ENCODE peak calls at places on chromosome 20, in four cellular contexts. W is esophagus muscularis mucosa, J is OCI-LY7, B is sigmoid colon. M is an unnamed sample. For H3K4me1, the result is how much of the 10 kb centered on the place peaks cover.

GRCh38 chr20:63350196-63350595 is 11.0 kb downstream of the CHRNA4 start:
- DNase-seq in J (no peak), W (no peak), B (no peak), M (no peak)

GRCh38 chr20:62602550-62602949 is 39.8 kb upstream of the SLCO4A1 start:
- DNase-seq in W (no peak), B (no peak), J (no peak), M (peak)

GRCh38 chr20:48456361-48457184 is 371.2 kb downstream of the PREX1 start:
- DNase-seq in W (no peak), J (no peak), B (peak), M (no peak)

GRCh38 chr20:13034115-13034514 is 25.3 kb downstream of the SPTLC3 start:
- DNase-seq in W (no peak), B (no peak), J (no peak), M (no peak)

GRCh38 chr20:15475483-15475882 is 1097.8 kb downstream of the KIF16B start:
- DNase-seq in J (no peak), B (no peak), W (no peak), M (peak)

GRCh38 chr20:1805161-1805581 is 90.0 kb upstream of the SIRPA start:
- DNase-seq in J (no peak), B (no peak), W (no peak), M (no peak)

GRCh38 chr20:341682-342081 is 5.2 kb upstream of the NRSN2 start:
- DNase-seq in W (no peak), J (no peak), B (no peak), M (no peak)

GRCh38 chr20:1876217-1876921 is 18.8 kb upstream of the SIRPA start:
- DNase-seq in W (no peak), J (no peak), B (no peak), M (no peak)

GRCh38 chr20:23265226-23265625 is 85.4 kb upstream of the NXT1 start:
- DNase-seq in J (no peak), B (no peak), W (no peak), M (no peak)

GRCh38 chr20:25486377-25486776 is 78.9 kb downstream of the GINS1 start:
- DNase-seq in J (no peak), B (no peak), W (no peak), M (no peak)

GRCh38 chr20:17635846-17636245 is 46.2 kb downstream of the RRBP1 start:
- DNase-seq in B (no peak), W (no peak), J (no peak), M (no peak)

GRCh38 chr20:15916623-15917022 is 656.6 kb downstream of the KIF16B start:
- DNase-seq in J (no peak), B (no peak), W (peak), M (no peak)

GRCh38 chr20:11919571-11919970 is 1.9 kb downstream of the BTBD3 start:
- DNase-seq in W (no peak), J (no peak), B (no peak), M (no peak)

GRCh38 chr20:50744143-50744792 is 12.9 kb downstream of the PARD6B start:
- DNase-seq in B (peak), J (no peak), W (no peak), M (peak)

GRCh38 chr20:1505361-1505760 is 14.1 kb upstream of the SIRPB2 start:
- DNase-seq in B (no peak), J (no peak), W (peak), M (no peak)

GRCh38 chr20:21391495-21392298 is 5.6 kb downstream of the NKX2-4 start:
- DNase-seq in B (no peak), J (no peak), W (no peak), M (no peak)

GRCh38 chr20:41178495-41178894 is 41.2 kb downstream of the PLCG1 start:
- DNase-seq in J (no peak), B (no peak), W (no peak), M (no peak)

GRCh38 chr20:59030911-59031310 is 1.2 kb downstream of the ATP5F1E start:
- DNase-seq in J (no peak), B (no peak), W (peak), M (no peak)

GRCh38 chr20:60395993-60396392 is 437.8 kb downstream of the CDH26 start:
- DNase-seq in B (no peak), W (no peak), J (no peak), M (no peak)

GRCh38 chr20:51327251-51327841 is 215.2 kb downstream of the NFATC2 start:
- DNase-seq in W (no peak), B (no peak), J (no peak), M (no peak)

GRCh38 chr20:13325033-13325432 is 104.0 kb downstream of the ISM1 start:
- DNase-seq in J (no peak), B (no peak), W (no peak), M (no peak)

GRCh38 chr20:57210054-57210910 is 56.2 kb downstream of the BMP7 start:
- DNase-seq in B (no peak), W (no peak), J (no peak), M (peak)

GRCh38 chr20:1761598-1761997 is 104.0 kb upstream of the SIRPG start:
- DNase-seq in J (no peak), W (no peak), B (no peak), M (no peak)

GRCh38 chr20:59010995-59011873 is 4.2 kb upstream of the CTSZ start:
- DNase-seq in B (peak), J (no peak), W (no peak), M (peak)

GRCh38 chr20:51495921-51496545 is 46.5 kb downstream of the NFATC2 start:
- DNase-seq in J (no peak), B (no peak), W (no peak), M (no peak)

GRCh38 chr20:60050193-60050960 is 92.2 kb downstream of the CDH26 start:
- DNase-seq in W (no peak), B (peak), J (no peak), M (peak)

GRCh38 chr20:51910202-51911050 is 108.1 kb upstream of the SALL4 start:
- DNase-seq in B (no peak), W (no peak), J (no peak), M (no peak)

GRCh38 chr20:22004946-22005345 is 299.5 kb downstream of the PAX1 start:
- DNase-seq in J (no peak), W (no peak), B (no peak), M (no peak)

GRCh38 chr20:32466739-32467505 is 108.8 kb downstream of the ASXL1 start:
- DNase-seq in B (no peak), J (no peak), W (no peak), M (no peak)

GRCh38 chr20:51698252-51698651 is 69.9 kb downstream of the ATP9A start:
- DNase-seq in B (no peak), J (no peak), W (no peak), M (no peak)

GRCh38 chr20:52410746-52411317 is 219.3 kb upstream of the ZFP64 start:
- DNase-seq in J (no peak), W (no peak), B (no peak), M (no peak)

GRCh38 chr20:40494238-40494637 is 194.8 kb downstream of the MAFB start:
- DNase-seq in W (no peak), J (no peak), B (peak), M (peak)

GRCh38 chr20:24337074-24337473 is 132.4 kb upstream of the SYNDIG1 start:
- DNase-seq in B (no peak), W (no peak), J (no peak), M (no peak)

GRCh38 chr20:53760025-53760441 is 166.4 kb upstream of the ZNF217 start:
- DNase-seq in B (no peak), J (no peak), W (no peak), M (no peak)

GRCh38 chr20:64239449-64240242 is 15.9 kb upstream of the PCMTD2 start:
- DNase-seq in J (no peak), W (no peak), B (peak), M (no peak)

GRCh38 chr20:10427060-10427692 is 6.8 kb downstream of the MKKS start:
- DNase-seq in W (no peak), J (peak), B (no peak), M (peak)

GRCh38 chr20:4953881-4954280 is 47.4 kb downstream of the SLC23A2 start:
- DNase-seq in W (no peak), J (no peak), B (no peak), M (no peak)

GRCh38 chr20:53678315-53678989 is 84.8 kb upstream of the ZNF217 start:
- DNase-seq in B (no peak), J (no peak), W (no peak), M (no peak)

GRCh38 chr20:3354247-3354646 is 53.2 kb downstream of the DNAAF9 start:
- DNase-seq in B (no peak), J (no peak), W (no peak), M (no peak)

GRCh38 chr20:3353646-3354045 is 53.8 kb downstream of the DNAAF9 start:
- DNase-seq in J (no peak), B (no peak), W (no peak), M (no peak)

GRCh38 chr20:3360752-3361151 is 46.7 kb downstream of the DNAAF9 start:
- DNase-seq in B (no peak), J (no peak), W (no peak), M (no peak)

GRCh38 chr20:3364323-3365013 is 43.0 kb downstream of the DNAAF9 start:
- DNase-seq in J (no peak), W (no peak), B (no peak), M (no peak)

DNA sequence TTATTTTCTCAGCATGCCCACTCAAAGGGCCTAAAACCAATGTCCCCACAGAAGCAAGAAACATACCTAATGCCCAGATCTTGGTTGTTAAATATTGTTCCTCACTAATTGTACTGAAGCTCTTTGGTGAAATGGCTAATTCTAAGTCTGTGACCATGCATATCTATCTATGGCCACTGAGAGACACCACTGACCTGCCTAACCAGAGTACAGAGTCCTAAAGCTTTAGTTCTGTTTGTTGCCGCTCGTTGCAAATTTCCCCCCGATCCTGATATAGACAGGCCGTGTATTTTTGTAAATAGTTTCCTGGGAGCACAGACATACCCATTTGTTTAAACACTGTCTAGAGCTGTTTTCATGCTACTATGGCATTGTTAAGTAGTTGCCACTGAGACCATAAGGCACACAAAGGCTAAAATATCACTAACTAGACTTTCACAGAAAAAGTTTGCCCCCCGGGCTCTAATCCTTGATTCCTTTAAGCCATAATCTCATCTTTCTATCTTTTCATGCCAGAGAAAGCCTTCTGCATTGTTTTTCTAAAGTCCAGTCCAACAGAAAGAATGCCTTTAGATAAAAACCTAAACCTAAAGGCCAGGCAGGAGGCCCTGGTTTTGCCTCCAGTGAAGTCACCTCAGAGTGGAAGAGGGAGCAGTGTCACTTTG is 48.7 kb downstream of the DNAAF9 start:
- DNase-seq in J (no peak), B (no peak), W (no peak), M (no peak)
- TF ChIP-seq CTCF in J (no peak), B (no peak), W (no peak), M (no peak)

GRCh38 chr20:49560646-49561045 is 7.3 kb downstream of the PTGIS start:
- DNase-seq in J (no peak), B (peak), W (no peak), M (peak)

GRCh38 chr20:49560186-49560585 is 7.8 kb downstream of the PTGIS start:
- DNase-seq in B (no peak), J (no peak), W (no peak), M (no peak)

GRCh38 chr20:49558826-49559225 is 9.1 kb downstream of the PTGIS start:
- DNase-seq in B (peak), W (no peak), J (no peak), M (no peak)

GRCh38 chr20:49561256-49561655 is 6.7 kb downstream of the PTGIS start:
- DNase-seq in W (no peak), J (no peak), B (peak), M (peak)

DNA sequence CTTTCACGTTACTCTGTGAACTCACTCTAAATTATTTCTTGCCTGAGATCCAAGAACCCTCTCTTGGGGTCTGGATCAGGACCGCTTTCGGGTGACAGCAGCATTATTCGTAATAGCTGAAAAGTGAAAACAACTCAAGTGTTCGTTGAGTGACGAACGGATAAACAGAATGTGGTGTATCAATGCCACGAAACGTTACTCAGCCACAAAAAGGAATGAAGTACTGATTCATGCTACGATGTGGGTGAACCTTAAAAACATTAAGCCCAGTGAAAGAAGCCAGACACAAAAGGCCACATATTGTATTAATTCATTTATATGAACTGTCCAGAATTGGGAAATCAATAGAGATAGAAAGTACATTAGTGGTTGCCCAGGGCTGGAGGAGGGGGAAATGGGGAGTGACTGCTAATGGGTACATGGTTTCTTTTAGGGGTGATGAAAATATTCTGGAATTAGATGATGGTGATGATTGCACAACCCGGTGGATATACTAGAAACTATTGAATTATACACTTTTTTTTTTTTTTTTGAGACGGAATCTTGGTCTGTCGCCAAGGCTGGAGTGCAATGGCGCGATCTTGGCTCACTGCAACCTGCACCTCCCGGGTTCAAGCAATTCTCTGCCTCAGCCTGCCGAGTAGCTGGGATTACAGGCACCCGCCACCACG is 8.4 kb downstream of the PTGIS start:
- DNase-seq in W (no peak), J (no peak), B (peak), M (no peak)
- H3K4me3 ChIP-seq in W (no peak), J (no peak), B (no peak), M (no peak)

DNA sequence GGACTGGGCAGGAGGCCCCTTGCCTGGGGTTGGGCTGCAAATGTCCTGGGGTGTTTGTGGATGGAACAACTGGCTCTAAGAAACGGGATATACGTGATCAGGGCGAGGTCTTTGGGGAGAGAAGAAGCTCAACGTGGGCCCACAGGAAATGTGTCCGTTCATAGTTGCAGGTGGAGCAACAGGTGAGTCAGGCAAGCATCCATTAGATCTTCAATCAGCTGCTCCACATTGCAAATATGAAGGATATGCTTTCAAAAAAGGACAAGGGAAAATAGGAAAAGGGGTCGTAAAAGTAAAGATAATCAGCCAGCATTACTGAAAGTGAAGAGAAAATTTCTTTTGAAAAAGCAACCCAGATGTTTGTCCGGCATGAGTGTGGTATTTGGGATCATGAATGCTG is 251.0 kb downstream of the CDH4 start:
- DNase-seq in W (no peak), B (no peak), J (no peak), M (no peak)
- H3K4me1 ChIP-seq in W (under half), B (under half), J (under half), M (under half)

GRCh38 chr20:45392733-45393132 is 14.6 kb upstream of the TP53TG5 start:
- DNase-seq in J (no peak), W (no peak), B (no peak), M (no peak)
- TF ChIP-seq CTCF in J (peak), W (no peak), B (no peak), M (no peak)

GRCh38 chr20:44615876-44616603 is 33.7 kb downstream of the PKIG start:
- DNase-seq in B (no peak), W (no peak), J (peak), M (no peak)
- H3K4me3 ChIP-seq in B (no peak), W (no peak), J (no peak), M (no peak)

GRCh38 chr20:38117635-38118034 is 47.4 kb downstream of the TGM2 start:
- DNase-seq in W (peak), J (no peak), B (no peak), M (no peak)

GRCh38 chr20:38121741-38122140 is 43.3 kb downstream of the TGM2 start:
- DNase-seq in J (no peak), B (no peak), W (peak), M (peak)

GRCh38 chr20:38120625-38120988 is 44.5 kb downstream of the TGM2 start:
- DNase-seq in W (peak), B (no peak), J (no peak), M (no peak)

GRCh38 chr20:38117205-38117604 is 47.9 kb downstream of the TGM2 start:
- DNase-seq in W (no peak), B (no peak), J (no peak), M (no peak)

GRCh38 chr20:38119446-38119845 is 45.6 kb downstream of the TGM2 start:
- DNase-seq in B (no peak), W (peak), J (no peak), M (peak)
- H3K4me1 ChIP-seq in B (under half), W (under half), J (under half), M (under half)

DNA sequence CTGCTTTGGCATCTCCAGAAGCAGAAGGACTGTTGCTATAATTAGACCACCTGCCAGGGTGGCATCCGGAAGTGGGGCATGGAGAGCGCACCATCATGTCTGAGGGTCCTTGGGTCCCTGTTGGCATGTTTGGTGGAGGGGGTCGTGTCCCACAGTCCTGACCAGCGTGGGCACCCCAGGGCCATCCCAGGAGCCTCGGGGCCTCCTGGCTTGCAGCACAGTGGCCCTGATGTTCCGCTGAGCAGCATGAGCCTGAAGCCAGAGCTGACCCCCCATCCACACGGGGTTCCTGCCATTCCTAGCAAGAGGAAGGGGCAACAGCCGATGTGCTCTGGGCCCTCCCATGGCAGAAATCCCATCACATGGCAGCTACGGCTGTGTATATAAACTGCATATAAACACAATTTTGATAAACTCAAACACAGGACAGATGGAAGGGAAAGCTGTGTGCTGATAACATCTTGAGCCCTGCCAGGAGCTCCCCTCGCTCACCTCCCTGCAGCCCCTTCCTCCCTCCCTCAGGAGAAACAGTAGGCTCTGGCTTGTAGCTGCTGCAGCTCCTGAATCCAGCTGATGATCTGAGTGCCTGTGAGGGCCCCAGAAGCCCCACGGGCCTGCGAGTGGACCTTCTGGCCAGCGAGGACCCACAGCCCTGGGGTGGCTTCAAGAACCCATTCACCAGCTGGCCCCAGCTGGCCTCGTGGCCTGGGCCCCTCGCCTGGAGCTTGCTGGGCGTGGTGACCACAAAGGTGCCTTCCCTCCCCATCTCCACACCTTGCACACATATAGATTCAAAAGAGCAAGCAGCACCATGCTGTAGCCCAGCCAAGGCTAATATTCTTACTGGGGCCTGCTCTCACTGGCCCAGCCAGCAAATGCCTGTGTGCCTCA is 321.6 kb downstream of the CDH4 start:
- DNase-seq in W (no peak), J (no peak), B (no peak), M (no peak)
- TF ChIP-seq CTCF in W (no peak), J (no peak), B (no peak), M (no peak)

DNA sequence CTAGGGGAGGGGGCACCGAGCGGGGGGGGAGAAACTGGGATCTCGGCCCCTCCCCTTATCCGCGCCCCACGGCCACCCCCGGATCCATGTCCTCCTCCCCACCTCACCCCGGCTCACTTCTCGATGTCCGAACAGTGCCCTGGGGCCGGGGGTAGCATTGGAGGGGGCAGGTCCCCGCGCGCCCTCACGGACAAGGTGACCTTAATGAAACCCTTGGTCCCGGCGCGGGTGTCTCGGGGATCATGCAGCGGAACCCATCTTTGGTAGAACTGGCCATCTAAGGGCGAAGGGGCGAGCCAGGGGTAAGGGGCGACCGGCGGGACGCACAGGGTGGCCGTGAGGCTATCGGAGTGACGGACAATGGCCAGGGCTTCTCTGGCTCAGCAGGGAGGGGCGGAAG is 13.6 kb upstream of the SPAG4 start:
- DNase-seq in W (no peak), B (peak), J (no peak), M (no peak)
- H3K4me3 ChIP-seq in W (peak), B (peak), J (peak), M (peak)

M was measured in stomach.